ENCODE peak calls at places on chromosomes 3 and 15, in five cellular contexts. One of them, this sample, is unnamed.

GRCh38 chr15:52193321-52193720 is 2.1 kb upstream of the GNB5 start:
- DNase-seq in GM20000: no peak
- DNase-seq in B cell: no peak
- DNase-seq in choroid plexus epithelial cell: no peak
- DNase-seq in cardiac fibroblast: no peak
- DNase-seq in this sample: peak; percentile 7

GRCh38 chr15:24985224-24985623 is 30.4 kb downstream of the SNRPN start:
- DNase-seq in GM20000: no peak
- DNase-seq in B cell: no peak
- DNase-seq in choroid plexus epithelial cell: no peak
- DNase-seq in cardiac fibroblast: no peak
- DNase-seq in this sample: no peak

GRCh38 chr3:128312271-128312670 is 154.4 kb downstream of the DNAJB8 start:
- DNase-seq in GM20000: no peak
- DNase-seq in B cell: no peak
- DNase-seq in choroid plexus epithelial cell: no peak
- DNase-seq in cardiac fibroblast: no peak
- DNase-seq in this sample: peak; percentile 80

GRCh38 chr3:89164774-89165173 is 57.4 kb downstream of the EPHA3 start:
- DNase-seq in GM20000: no peak
- DNase-seq in B cell: no peak
- DNase-seq in choroid plexus epithelial cell: no peak
- DNase-seq in cardiac fibroblast: no peak
- DNase-seq in this sample: no peak

GRCh38 chr15:56989411-56989924 is 71.0 kb downstream of the TCF12 start:
- DNase-seq in GM20000: peak; percentile 5
- DNase-seq in B cell: no peak
- DNase-seq in choroid plexus epithelial cell: no peak
- DNase-seq in cardiac fibroblast: no peak
- DNase-seq in this sample: no peak

GRCh38 chr3:165805834-165806561 is 31.2 kb downstream of the BCHE start:
- DNase-seq in GM20000: peak; percentile 14
- DNase-seq in B cell: no peak
- DNase-seq in choroid plexus epithelial cell: no peak
- DNase-seq in cardiac fibroblast: no peak
- DNase-seq in this sample: no peak

GRCh38 chr3:171654809-171655208 is 155.5 kb downstream of the PLD1 start:
- DNase-seq in GM20000: no peak
- DNase-seq in B cell: no peak
- DNase-seq in choroid plexus epithelial cell: peak; percentile 50
- DNase-seq in cardiac fibroblast: peak; percentile 59
- DNase-seq in this sample: no peak

GRCh38 chr3:99704417-99704816 is 66.0 kb downstream of the COL8A1 start:
- DNase-seq in GM20000: no peak
- DNase-seq in B cell: no peak
- DNase-seq in choroid plexus epithelial cell: peak; percentile 45
- DNase-seq in cardiac fibroblast: no peak
- DNase-seq in this sample: no peak

GRCh38 chr15:99170476-99171065 is 65.7 kb downstream of the SYNM start:
- DNase-seq in GM20000: no peak
- DNase-seq in B cell: no peak
- DNase-seq in choroid plexus epithelial cell: no peak
- DNase-seq in cardiac fibroblast: no peak
- DNase-seq in this sample: peak; percentile 56

GRCh38 chr3:130854208-130854864 is 39.5 kb upstream of the ATP2C1 start:
- DNase-seq in GM20000: peak; percentile 27
- DNase-seq in B cell: no peak
- DNase-seq in choroid plexus epithelial cell: no peak
- DNase-seq in cardiac fibroblast: no peak
- DNase-seq in this sample: no peak

GRCh38 chr3:179452166-179452544 is 885 bp upstream of the GNB4 start:
- DNase-seq in GM20000: no peak
- DNase-seq in B cell: no peak
- DNase-seq in choroid plexus epithelial cell: peak; percentile 87
- DNase-seq in cardiac fibroblast: peak; percentile 81
- DNase-seq in this sample: no peak

GRCh38 chr15:81155375-81156218 is 21.5 kb downstream of the CFAP161 start:
- DNase-seq in GM20000: peak; percentile 60
- DNase-seq in B cell: peak; percentile 19
- DNase-seq in choroid plexus epithelial cell: peak; percentile 87
- DNase-seq in cardiac fibroblast: peak; percentile 85
- DNase-seq in this sample: no peak

GRCh38 chr15:63506537-63507035 is 2.2 kb downstream of the USP3 start:
- DNase-seq in GM20000: no peak
- DNase-seq in B cell: no peak
- DNase-seq in choroid plexus epithelial cell: no peak
- DNase-seq in cardiac fibroblast: peak; percentile 29
- DNase-seq in this sample: no peak

GRCh38 chr3:45337839-45338470 is 50.4 kb upstream of the LARS2 start:
- DNase-seq in GM20000: no peak
- DNase-seq in B cell: no peak
- DNase-seq in choroid plexus epithelial cell: no peak
- DNase-seq in cardiac fibroblast: no peak
- DNase-seq in this sample: no peak

GRCh38 chr15:88419830-88420229 is 47.4 kb downstream of the MRPL46 start:
- DNase-seq in GM20000: no peak
- DNase-seq in B cell: no peak
- DNase-seq in choroid plexus epithelial cell: no peak
- DNase-seq in cardiac fibroblast: peak; percentile 2
- DNase-seq in this sample: no peak

GRCh38 chr3:171994646-171995441 is 44.5 kb upstream of the FNDC3B start:
- DNase-seq in GM20000: no peak
- DNase-seq in B cell: no peak
- DNase-seq in choroid plexus epithelial cell: peak; percentile 91
- DNase-seq in cardiac fibroblast: peak; percentile 93
- DNase-seq in this sample: no peak

GRCh38 chr3:70737656-70738309 is 425.3 kb upstream of the MDFIC2 start:
- DNase-seq in GM20000: no peak
- DNase-seq in B cell: no peak
- DNase-seq in choroid plexus epithelial cell: no peak
- DNase-seq in cardiac fibroblast: no peak
- DNase-seq in this sample: no peak

GRCh38 chr3:72346526-72346926 is 501.7 kb downstream of the SHQ1 start:
- DNase-seq in GM20000: no peak
- DNase-seq in B cell: no peak
- DNase-seq in choroid plexus epithelial cell: peak; percentile 98
- DNase-seq in cardiac fibroblast: peak; percentile 99
- DNase-seq in this sample: peak; percentile 90

GRCh38 chr3:45575491-45575923 is 19.0 kb upstream of the LIMD1 start:
- DNase-seq in GM20000: no peak
- DNase-seq in B cell: no peak
- DNase-seq in choroid plexus epithelial cell: peak; percentile 90
- DNase-seq in cardiac fibroblast: peak; percentile 42
- DNase-seq in this sample: no peak

GRCh38 chr15:41919201-41919820 is 25.5 kb upstream of the SPTBN5 start:
- DNase-seq in GM20000: no peak
- DNase-seq in B cell: no peak
- DNase-seq in choroid plexus epithelial cell: no peak
- DNase-seq in cardiac fibroblast: peak; percentile 28
- DNase-seq in this sample: no peak

GRCh38 chr15:60840306-60840702 is 361.4 kb upstream of the ICE2 start:
- DNase-seq in GM20000: no peak
- DNase-seq in B cell: no peak
- DNase-seq in choroid plexus epithelial cell: peak; percentile 28
- DNase-seq in cardiac fibroblast: peak; percentile 69
- DNase-seq in this sample: no peak

DNA sequence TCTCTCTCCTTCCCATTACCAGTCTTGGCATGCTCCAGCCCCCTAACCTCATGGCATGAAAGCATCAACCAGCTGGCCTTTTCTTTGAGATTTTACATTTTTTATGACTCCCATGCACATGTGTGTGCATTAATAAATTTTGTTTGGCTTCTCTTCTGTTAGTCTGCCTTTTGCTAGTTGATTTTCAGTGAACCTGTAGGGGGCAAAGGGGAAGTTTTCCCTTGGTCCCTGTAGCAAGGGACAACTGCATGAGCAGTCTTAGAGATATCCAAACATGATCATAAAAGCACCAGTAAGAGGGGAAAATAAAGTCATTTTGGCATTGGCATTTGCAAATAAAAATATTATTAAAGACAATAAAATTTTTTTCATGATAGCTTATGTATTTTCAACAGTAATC is 73.7 kb downstream of the OXSM start:
- DNase-seq in GM20000: no peak
- DNase-seq in B cell: no peak
- DNase-seq in choroid plexus epithelial cell: no peak
- DNase-seq in cardiac fibroblast: no peak
- DNase-seq in this sample: no peak
- TF ChIP-seq CTCF in GM20000: peak; percentile 5
- TF ChIP-seq CTCF in B cell: no peak
- TF ChIP-seq CTCF in choroid plexus epithelial cell: no peak
- TF ChIP-seq CTCF in cardiac fibroblast: peak; percentile 21
- TF ChIP-seq CTCF in this sample: peak; percentile 17

DNA sequence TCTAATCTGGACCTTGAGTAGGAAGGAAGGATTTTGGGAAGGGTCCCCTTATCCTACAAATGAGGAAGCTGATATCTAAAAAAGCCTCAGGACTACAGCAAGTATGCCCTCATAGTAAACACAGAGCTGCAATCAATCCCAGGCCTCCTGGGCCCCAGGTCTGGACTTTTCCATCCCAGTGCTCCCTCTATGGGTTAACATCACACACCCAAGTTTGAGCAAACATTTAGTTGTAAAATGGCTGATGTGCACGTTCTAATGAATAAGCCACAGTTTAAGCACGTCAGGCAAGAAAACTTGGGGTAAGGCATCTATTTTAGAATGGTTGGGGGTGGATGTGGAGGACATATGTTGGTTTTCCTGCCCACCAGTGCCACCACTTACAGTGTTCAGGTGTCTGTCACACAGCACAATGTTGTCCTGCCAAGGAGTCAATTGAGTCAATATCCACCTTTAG is 44.3 kb upstream of the UBE2E1 start:
- DNase-seq in GM20000: peak; percentile 63
- DNase-seq in B cell: no peak
- DNase-seq in choroid plexus epithelial cell: peak; percentile 79
- DNase-seq in cardiac fibroblast: peak; percentile 62
- DNase-seq in this sample: no peak
- TF ChIP-seq CTCF in GM20000: peak; percentile 7
- TF ChIP-seq CTCF in B cell: no peak
- TF ChIP-seq CTCF in choroid plexus epithelial cell: peak; percentile 75
- TF ChIP-seq CTCF in cardiac fibroblast: peak; percentile 40
- TF ChIP-seq CTCF in this sample: peak; percentile 42

DNA sequence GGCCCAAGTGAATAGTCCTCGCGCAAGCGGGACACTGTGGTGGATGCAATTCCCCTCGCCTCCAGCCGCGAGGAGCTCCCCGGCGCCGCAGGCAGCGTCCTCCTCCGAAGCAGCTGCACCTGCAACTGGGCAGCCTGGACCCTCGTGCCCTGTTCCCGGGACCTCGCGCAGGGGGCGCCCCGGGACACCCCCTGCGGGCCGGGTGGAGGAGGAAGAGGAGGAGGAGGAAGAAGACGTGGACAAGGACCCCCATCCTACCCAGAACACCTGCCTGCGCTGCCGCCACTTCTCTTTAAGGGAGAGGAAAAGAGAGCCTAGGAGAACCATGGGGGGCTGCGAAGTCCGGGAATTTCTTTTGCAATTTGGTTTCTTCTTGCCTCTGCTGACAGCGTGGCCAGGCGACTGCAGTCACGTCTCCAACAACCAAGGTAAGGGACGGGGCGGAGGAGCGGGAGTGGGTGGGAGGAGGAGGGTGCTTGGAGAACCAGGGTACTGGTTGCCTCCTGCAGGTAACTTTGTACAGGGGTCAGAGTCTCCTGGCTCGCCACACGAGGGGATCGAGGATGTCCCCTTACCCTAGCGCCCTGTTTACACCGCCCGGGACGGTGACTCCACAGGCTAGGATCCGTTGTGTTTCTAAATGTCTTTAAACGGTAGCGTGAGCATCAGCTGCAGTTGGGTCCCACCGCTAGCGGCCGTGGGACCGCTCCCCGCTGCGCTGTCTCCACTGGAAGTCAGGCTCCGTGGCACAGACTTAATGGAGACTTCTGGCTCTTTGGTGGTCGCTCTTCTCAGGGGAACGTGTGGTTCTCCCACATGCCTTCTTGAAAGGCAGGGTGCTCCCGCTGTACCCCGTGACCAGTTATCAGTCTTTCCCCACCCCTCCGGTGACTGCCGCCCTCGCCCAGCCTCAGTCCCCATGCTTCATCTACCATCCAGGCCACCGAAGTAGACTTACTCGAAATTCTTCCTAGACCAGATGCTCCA is at the start of gene EPHA6:
- DNase-seq in GM20000: peak; percentile 7
- DNase-seq in B cell: peak; percentile 1
- DNase-seq in choroid plexus epithelial cell: no peak
- DNase-seq in cardiac fibroblast: no peak
- DNase-seq in this sample: no peak
- TF ChIP-seq CTCF in GM20000: no peak
- TF ChIP-seq CTCF in B cell: no peak
- TF ChIP-seq CTCF in choroid plexus epithelial cell: no peak
- TF ChIP-seq CTCF in cardiac fibroblast: no peak
- TF ChIP-seq CTCF in this sample: no peak

DNA sequence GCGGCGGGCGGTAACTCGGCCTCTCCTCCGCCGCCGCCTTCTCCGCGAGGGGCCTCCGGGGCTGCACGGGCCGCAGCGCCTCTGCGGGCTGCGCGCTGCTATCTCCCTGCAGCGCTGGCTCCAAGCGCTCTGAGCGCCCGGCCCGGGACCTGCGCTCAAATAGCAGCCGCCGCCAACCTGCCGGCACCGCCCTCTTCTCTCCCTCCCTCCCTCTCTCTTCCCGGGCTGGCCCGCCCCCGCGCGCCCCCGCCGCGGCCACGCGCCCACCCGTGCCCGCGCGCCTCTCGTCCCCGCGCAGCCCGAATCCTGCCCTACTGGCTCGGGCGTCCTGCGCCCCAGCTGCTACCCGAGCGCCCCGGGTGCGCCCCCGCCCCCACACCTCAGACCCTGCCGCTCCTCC is at the start of gene CACNA2D2:
- DNase-seq in GM20000: peak; percentile 62
- DNase-seq in B cell: peak; percentile 73
- DNase-seq in choroid plexus epithelial cell: peak; percentile 11
- DNase-seq in cardiac fibroblast: no peak
- DNase-seq in this sample: no peak
- TF ChIP-seq CTCF in GM20000: no peak
- TF ChIP-seq CTCF in B cell: no peak
- TF ChIP-seq CTCF in choroid plexus epithelial cell: no peak
- TF ChIP-seq CTCF in cardiac fibroblast: no peak
- TF ChIP-seq CTCF in this sample: no peak

DNA sequence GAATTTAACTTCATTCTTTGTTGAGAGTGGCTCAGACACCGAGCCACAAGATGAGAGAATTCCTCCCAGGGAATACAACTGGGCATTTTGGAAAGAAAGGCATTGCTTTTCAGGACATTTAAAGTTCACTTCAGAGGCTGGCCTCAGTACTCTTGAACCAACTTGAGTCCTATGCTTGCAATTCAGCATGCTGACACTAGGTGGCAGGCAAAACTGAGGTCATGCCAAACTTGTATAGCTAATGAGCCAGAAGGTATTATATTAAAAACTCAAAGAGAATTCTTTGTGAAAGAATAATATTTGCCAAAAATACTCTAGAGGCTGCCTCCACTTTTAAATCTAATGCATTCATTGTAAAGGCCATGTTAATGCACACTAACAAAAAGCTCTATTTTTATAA is 104.7 kb downstream of the RARB start:
- DNase-seq in GM20000: peak; percentile 11
- DNase-seq in B cell: no peak
- DNase-seq in choroid plexus epithelial cell: peak; percentile 54
- DNase-seq in cardiac fibroblast: peak; percentile 54
- DNase-seq in this sample: no peak
- TF ChIP-seq CTCF in GM20000: no peak
- TF ChIP-seq CTCF in B cell: peak; percentile 37
- TF ChIP-seq CTCF in choroid plexus epithelial cell: peak; percentile 78
- TF ChIP-seq CTCF in cardiac fibroblast: peak; percentile 64
- TF ChIP-seq CTCF in this sample: peak; percentile 60